ENCODE peak calls at places on chromosome 14, in six cellular contexts. N, I, X, K, F and T are unnamed samples.

GRCh38 chr14:105154476-105154871 is 14.1 kb downstream of the JAG2 start:
- DNase-seq in K (no peak), I (no peak), X (no peak), F (no peak), N (no peak), T (no peak)

GRCh38 chr14:70879448-70879847 is 27.8 kb upstream of the PCNX1 start:
- DNase-seq in F (no peak), N (no peak), X (no peak), K (no peak), I (no peak), T (no peak)

GRCh38 chr14:51368721-51369163 is 128.7 kb downstream of the TMX1 start:
- DNase-seq in K (no peak), X (no peak), N (peak), F (no peak), I (no peak), T (no peak)

GRCh38 chr14:51776102-51776894 is 84.1 kb upstream of the GNG2 start:
- DNase-seq in X (peak), I (peak), F (peak), N (peak), K (peak), T (peak)

GRCh38 chr14:90060965-90061848 is 587 bp upstream of the KCNK13 start:
- DNase-seq in X (peak), K (peak), F (no peak), I (no peak), N (no peak), T (peak)

GRCh38 chr14:53295985-53296582 is 143.0 kb upstream of the DDHD1 start:
- DNase-seq in K (no peak), X (peak), I (no peak), N (peak), F (no peak), T (peak)

GRCh38 chr14:50040401-50040775 is 76.0 kb downstream of the VCPKMT start:
- DNase-seq in X (no peak), F (no peak), I (no peak), N (peak), K (no peak), T (no peak)

GRCh38 chr14:21191809-21192446 is 36.1 kb upstream of the OR5AU1 start:
- DNase-seq in N (peak), K (peak), F (peak), X (peak), I (peak), T (peak)

GRCh38 chr14:77653473-77653872 is 37.0 kb upstream of the SPTLC2 start:
- DNase-seq in K (no peak), F (no peak), I (no peak), X (no peak), N (no peak), T (no peak)

GRCh38 chr14:40981247-40981646 is 625.4 kb upstream of the LRFN5 start:
- DNase-seq in K (no peak), X (no peak), N (no peak), F (no peak), I (no peak), T (no peak)

GRCh38 chr14:25132734-25133422 is 82.9 kb upstream of the STXBP6 start:
- DNase-seq in I (peak), K (peak), N (peak), F (peak), X (peak), T (peak)

GRCh38 chr14:85909581-85909980 is 379.6 kb downstream of the FLRT2 start:
- DNase-seq in K (no peak), F (no peak), N (no peak), I (no peak), X (no peak), T (no peak)

GRCh38 chr14:89765346-89765745 is 189.2 kb downstream of the EFCAB11 start:
- DNase-seq in I (no peak), N (no peak), F (no peak), K (no peak), X (no peak), T (no peak)

GRCh38 chr14:25607095-25607657 is 557.2 kb upstream of the STXBP6 start:
- DNase-seq in N (no peak), X (no peak), F (no peak), K (no peak), I (no peak), T (no peak)

GRCh38 chr14:26855051-26855753 is 257.4 kb upstream of the NOVA1 start:
- DNase-seq in X (no peak), F (no peak), K (no peak), N (peak), I (no peak), T (no peak)

GRCh38 chr14:31441273-31442110 is 15.8 kb downstream of the DTD2 start:
- DNase-seq in X (no peak), F (no peak), I (no peak), K (no peak), N (peak), T (no peak)

GRCh38 chr14:73272393-73272792 is 35.1 kb downstream of the PAPLN start:
- DNase-seq in K (no peak), N (no peak), X (no peak), F (no peak), I (no peak), T (no peak)

GRCh38 chr14:48937796-48938195 is 648.4 kb downstream of the RPS29 start:
- DNase-seq in N (peak), F (no peak), X (no peak), K (no peak), I (no peak), T (no peak)

DNA sequence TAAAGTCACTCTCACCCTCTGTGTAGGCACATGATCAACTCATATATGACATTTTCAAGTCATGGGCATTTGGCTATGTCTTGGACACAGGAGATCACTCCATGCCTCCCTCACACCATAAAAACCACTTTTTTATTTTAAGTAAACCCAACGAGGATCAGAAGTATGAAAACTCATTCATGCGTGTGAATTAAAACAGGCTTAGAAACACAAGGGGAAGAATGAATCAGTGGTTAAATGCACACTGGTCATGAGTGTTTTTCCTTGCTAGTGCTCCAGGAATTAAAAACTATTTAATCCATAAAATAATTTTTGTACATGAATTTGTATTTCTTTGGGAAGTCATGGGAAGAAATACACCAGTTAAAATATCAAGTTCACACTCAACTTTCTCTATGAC is 198.4 kb downstream of the GALC start:
- DNase-seq in N (peak), K (no peak), F (no peak), X (no peak), I (no peak), T (no peak)
- TF ChIP-seq CTCF in N (no peak), K (no peak), F (no peak), X (no peak), I (no peak), T (no peak)

GRCh38 chr14:61694830-61695694 is at the start of gene HIF1A:
- DNase-seq in K (peak), F (peak), X (peak), I (peak), N (peak), T (peak)
- TF ChIP-seq CTCF in K (peak), F (peak), X (peak), I (no peak), N (peak), T (no peak)

DNA sequence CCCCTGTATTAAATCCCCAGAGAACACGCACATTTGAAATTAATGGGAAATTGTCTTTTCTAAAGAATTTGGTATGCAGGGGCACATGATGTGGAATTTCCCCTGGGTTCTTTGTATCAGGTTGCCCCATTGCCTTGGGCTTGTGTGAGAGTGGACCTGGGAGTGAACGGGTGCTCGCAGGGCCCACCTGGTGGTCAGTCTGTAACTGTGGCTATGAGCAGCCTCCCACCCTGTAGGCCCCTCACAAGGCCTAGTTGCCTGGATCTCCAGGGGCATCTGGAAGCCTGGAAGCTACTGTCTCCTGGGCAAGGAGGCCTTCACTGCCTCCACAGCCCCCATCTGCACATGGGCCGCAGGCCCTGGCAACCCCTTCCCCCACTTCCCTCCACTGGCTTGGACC is 96.7 kb downstream of the SLC25A47 start:
- DNase-seq in X (no peak), N (no peak), I (no peak), F (no peak), K (peak), T (peak)
- TF ChIP-seq CTCF in X (no peak), N (no peak), I (peak), F (no peak), K (peak), T (peak)

GRCh38 chr14:93160353-93160801 is 24.3 kb downstream of the MOAP1 start:
- DNase-seq in X (no peak), F (no peak), K (peak), I (no peak), N (no peak), T (no peak)
- TF ChIP-seq CTCF in X (peak), F (no peak), K (peak), I (peak), N (peak), T (no peak)

GRCh38 chr14:46920542-46920941 is 269.0 kb upstream of the RPL10L start:
- DNase-seq in F (no peak), N (no peak), X (no peak), I (no peak), K (no peak), T (no peak)
- TF ChIP-seq CTCF in F (no peak), N (no peak), X (no peak), I (peak), K (no peak), T (peak)

DNA sequence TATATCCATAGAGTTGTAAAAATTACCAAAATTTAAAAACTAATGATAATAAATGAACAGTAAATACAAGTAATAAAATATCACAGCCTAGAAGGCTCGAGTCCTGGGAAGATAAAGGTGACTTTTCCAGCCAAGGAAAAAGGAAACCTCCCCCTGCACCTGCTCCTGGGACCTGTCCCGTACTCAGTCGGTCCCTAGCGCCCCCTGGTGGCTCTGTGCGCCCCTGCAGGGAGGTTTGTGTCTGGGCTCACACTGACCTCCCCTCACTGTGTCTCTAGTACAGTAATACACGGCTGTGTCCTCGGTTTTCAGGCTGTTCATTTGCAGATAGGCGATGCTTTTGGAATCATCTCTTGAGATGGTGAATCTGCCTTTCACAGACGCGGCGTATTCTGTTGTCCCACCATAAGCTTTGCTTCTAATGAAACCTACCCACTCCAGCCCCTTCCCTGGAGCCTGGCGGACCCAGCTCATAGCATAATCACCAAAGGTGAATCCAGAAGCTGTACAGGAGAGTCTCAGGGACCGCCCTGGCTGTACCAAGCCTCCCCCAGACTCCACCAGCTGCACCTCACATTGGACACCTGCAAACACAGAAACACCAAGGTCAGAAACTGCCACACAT is 1030.4 kb downstream of the TMEM121 start:
- DNase-seq in F (peak), X (peak), N (no peak), K (peak), I (no peak), T (no peak)
- TF ChIP-seq CTCF in F (peak), X (peak), N (peak), K (peak), I (no peak), T (no peak)

GRCh38 chr14:22593189-22593588 is 4.2 kb upstream of the DAD1 start:
- DNase-seq in I (no peak), F (no peak), X (no peak), K (no peak), N (no peak), T (no peak)

GRCh38 chr14:22597771-22598098 is 365 bp upstream of the ABHD4 start:
- DNase-seq in I (no peak), K (no peak), F (no peak), X (no peak), N (no peak), T (no peak)

GRCh38 chr14:22597265-22597664 is 835 bp upstream of the ABHD4 start:
- DNase-seq in X (no peak), I (no peak), N (no peak), K (no peak), F (no peak), T (no peak)

GRCh38 chr14:22596354-22596879 is 1.7 kb upstream of the ABHD4 start:
- DNase-seq in N (no peak), I (no peak), K (no peak), F (no peak), X (no peak), T (no peak)

DNA sequence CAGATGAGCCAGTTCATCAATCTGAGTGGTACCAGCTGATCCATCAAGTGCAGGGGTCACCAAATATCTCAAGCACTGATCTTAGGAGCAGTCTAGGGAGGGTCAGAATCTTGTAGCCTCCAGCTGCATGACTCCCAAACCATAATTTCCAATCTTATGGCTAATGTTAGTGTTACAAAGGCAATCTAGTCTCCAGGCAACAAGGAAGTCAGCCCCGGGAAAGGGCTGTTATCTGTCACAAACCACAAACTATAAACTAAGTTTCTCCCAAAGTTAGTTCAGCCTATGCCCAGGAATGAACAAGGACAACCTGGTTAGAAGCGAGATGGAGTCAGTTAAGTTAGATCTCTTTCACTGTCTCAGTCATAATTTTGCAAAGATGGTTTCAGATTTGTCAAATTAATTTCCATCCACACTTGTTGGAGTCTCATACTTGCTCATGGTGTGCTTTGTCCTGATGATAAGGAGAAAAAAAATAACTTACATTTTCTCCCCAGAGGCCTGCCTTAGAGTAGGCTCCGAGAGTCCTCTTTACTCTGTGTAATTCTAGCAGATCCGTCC is 3.9 kb upstream of the ABHD4 start:
- DNase-seq in K (no peak), F (no peak), X (no peak), I (no peak), N (peak), T (no peak)
- TF ChIP-seq CTCF in K (no peak), F (no peak), X (no peak), I (no peak), N (no peak), T (no peak)

DNA sequence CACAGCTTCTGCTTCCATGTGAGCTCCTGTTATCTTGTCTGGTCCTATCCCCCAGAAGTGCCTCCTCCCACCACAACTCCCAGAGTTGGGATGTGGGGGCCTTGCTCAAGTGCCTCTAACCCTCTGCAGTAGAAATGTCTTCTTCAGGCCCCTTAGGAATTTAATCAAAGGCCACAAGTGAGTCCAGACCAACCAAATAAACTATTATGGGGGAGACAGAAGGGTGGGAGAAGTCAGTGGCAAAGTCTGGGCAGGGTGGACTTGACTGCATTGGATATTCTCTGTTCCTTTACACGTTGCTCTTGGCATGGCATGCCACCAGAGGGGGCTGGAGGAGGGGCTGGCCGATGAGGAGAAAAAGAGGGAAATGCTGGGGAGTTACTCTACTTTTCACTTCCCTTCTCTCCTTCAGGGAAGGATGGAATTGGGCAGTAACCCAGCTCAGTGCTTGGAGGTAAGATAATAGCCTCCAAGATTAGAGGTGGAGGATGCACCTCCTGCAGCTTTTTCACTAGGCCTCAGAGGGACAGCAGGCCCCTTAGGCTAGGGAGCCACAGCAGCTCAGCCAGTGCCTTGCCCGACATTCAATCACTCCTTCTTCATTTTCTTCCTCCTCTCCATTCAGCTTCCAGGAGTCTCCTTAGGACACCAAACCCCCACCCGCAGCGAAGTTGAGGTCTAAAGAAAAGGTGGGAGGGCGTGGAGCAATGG is 1.2 kb upstream of the AP1G2 start:
- DNase-seq in K (peak), N (no peak), F (no peak), X (no peak), I (no peak), T (peak)
- TF ChIP-seq CTCF in K (peak), N (peak), F (no peak), X (peak), I (peak), T (peak)

DNA sequence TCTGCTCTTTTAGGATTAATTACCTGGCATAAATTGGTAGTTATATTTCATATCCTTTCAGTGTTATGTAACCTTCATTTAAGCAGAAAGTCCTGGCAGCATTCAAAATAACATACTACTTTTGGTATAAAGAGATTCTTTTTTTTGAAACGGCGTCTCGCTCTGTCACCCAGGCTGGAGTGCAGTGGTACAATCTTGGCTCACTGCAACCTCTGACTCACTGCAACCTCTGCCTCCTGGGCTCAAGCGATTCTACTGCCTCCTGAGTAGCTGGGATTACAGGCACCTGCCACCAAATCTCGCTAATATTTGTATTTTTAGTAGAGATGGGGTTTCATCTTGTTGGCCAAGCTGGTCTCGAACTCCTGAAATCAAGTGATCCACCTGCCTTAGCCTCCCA is 9.2 kb downstream of the KTN1 start:
- DNase-seq in I (no peak), K (no peak), F (no peak), X (no peak), N (no peak), T (no peak)
- TF ChIP-seq CTCF in I (no peak), K (no peak), F (no peak), X (no peak), N (no peak), T (no peak)